ENCODE peak calls at places on chromosomes 2 and 18, in four cellular contexts. One of them, this sample, is unnamed.

GRCh38 chr2:199861116-199861774 is 10.3 kb upstream of the FTCDNL1 start:
- DNase-seq in prostate gland: no peak
- DNase-seq in spleen: no peak
- DNase-seq in GM23338: peak
- DNase-seq in this sample: no peak

GRCh38 chr2:9613291-9613690 is 17.5 kb downstream of the YWHAQ start:
- DNase-seq in prostate gland: no peak
- DNase-seq in spleen: no peak
- DNase-seq in GM23338: no peak
- DNase-seq in this sample: no peak

GRCh38 chr2:201366166-201366565 is 9.0 kb upstream of the FLACC1 start:
- DNase-seq in prostate gland: no peak
- DNase-seq in spleen: no peak
- DNase-seq in GM23338: no peak
- DNase-seq in this sample: no peak

GRCh38 chr2:217806480-217806760 is 196.4 kb downstream of the TNS1 start:
- DNase-seq in prostate gland: no peak
- DNase-seq in spleen: no peak
- DNase-seq in GM23338: no peak
- DNase-seq in this sample: no peak

GRCh38 chr2:176111891-176112374 is 4.6 kb upstream of the HOXD10 start:
- DNase-seq in prostate gland: no peak
- DNase-seq in spleen: no peak
- DNase-seq in GM23338: no peak
- DNase-seq in this sample: no peak

GRCh38 chr2:54656863-54657262 is 66.6 kb upstream of the EML6 start:
- DNase-seq in prostate gland: no peak
- DNase-seq in spleen: no peak
- DNase-seq in GM23338: no peak
- DNase-seq in this sample: no peak

GRCh38 chr2:222548997-222549396 is 106.9 kb downstream of the FARSB start:
- DNase-seq in prostate gland: no peak
- DNase-seq in spleen: no peak
- DNase-seq in GM23338: peak
- DNase-seq in this sample: no peak

GRCh38 chr2:144596074-144596871 is 76.4 kb upstream of the ZEB2 start:
- DNase-seq in prostate gland: peak
- DNase-seq in spleen: no peak
- DNase-seq in GM23338: peak
- DNase-seq in this sample: no peak

GRCh38 chr2:192814376-192814775 is 619.6 kb upstream of the TMEFF2 start:
- DNase-seq in prostate gland: no peak
- DNase-seq in spleen: no peak
- DNase-seq in GM23338: no peak
- DNase-seq in this sample: no peak

GRCh38 chr2:219701847-219702634 is 74.6 kb downstream of the SLC4A3 start:
- DNase-seq in prostate gland: peak
- DNase-seq in spleen: no peak
- DNase-seq in GM23338: peak
- DNase-seq in this sample: no peak
- TF ChIP-seq POLR2AphosphoS5 in prostate gland: peak
- TF ChIP-seq POLR2AphosphoS5 in spleen: no peak
- TF ChIP-seq POLR2AphosphoS5 in GM23338: no peak
- TF ChIP-seq POLR2AphosphoS5 in this sample: no peak

GRCh38 chr2:130342020-130342532 is 621 bp upstream of the IMP4 start:
- DNase-seq in prostate gland: peak
- DNase-seq in spleen: peak
- DNase-seq in GM23338: peak
- DNase-seq in this sample: peak
- TF ChIP-seq POLR2AphosphoS5 in prostate gland: peak
- TF ChIP-seq POLR2AphosphoS5 in spleen: peak
- TF ChIP-seq POLR2AphosphoS5 in GM23338: peak
- TF ChIP-seq POLR2AphosphoS5 in this sample: no peak

DNA sequence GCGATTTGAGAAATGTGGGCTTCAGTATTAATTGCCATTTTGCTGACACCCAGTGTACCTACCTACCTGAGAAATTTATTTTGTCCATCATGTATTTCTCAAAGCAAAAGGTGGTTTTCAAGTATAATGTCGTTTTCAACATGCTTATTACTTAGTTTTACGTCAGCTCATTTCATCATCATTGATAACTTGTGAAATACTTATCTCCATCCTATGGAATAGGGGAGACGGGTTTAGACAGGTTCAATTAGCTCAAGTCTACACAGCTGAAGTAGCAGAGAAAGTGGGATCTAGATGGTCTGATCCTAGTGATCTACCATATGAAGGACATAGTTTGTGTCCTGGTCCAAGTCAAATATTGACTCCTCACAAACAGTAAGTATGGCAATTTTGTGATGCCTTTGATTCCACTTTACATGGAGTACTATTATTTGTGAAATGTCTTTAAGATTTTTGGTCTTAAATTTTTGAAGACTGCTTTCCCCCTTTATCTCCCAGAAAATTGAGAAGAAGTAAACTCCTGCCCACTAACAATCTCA is 45.1 kb downstream of the VAPA start:
- DNase-seq in prostate gland: no peak
- DNase-seq in spleen: no peak
- DNase-seq in GM23338: no peak
- DNase-seq in this sample: no peak
- TF ChIP-seq POLR2AphosphoS5 in prostate gland: no peak
- TF ChIP-seq POLR2AphosphoS5 in spleen: peak
- TF ChIP-seq POLR2AphosphoS5 in GM23338: no peak
- TF ChIP-seq POLR2AphosphoS5 in this sample: no peak

DNA sequence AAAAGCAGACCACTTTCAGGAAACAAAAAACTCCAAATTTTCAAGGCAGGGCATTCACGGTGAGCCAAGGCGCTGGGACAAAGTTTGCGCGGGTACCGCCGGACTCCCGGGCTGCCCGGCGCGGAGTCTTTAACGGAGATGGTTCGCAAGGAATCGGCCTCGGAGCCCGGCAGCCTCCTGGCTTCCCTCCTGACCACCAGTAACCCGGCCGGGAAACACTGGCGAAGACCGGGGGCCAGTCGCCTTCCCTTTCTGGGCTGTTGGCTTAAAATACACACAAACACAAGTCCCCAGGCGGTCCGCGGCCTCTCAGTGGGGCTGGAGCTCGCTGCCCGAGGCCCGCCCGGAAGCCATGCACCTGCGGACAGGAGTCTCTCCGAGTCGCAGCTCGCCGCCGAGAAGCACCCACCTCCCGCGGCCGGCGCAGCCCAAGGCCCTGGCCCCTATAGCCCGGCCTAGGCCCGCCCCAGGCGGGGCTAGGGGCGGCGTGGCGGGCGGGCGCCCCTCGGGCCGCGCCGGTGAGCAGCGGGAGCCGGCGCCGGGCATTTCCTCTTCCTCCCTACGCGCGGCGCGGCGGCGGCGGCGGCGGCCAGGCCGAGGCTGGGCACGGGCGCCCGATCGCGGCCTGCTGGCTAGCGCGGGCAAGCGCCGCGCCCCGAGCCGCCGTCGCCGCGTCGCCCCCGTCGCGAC is 550 bp upstream of the KCMF1 start:
- DNase-seq in prostate gland: peak
- DNase-seq in spleen: peak
- DNase-seq in GM23338: peak
- DNase-seq in this sample: peak
- TF ChIP-seq POLR2AphosphoS5 in prostate gland: no peak
- TF ChIP-seq POLR2AphosphoS5 in spleen: no peak
- TF ChIP-seq POLR2AphosphoS5 in GM23338: no peak
- TF ChIP-seq POLR2AphosphoS5 in this sample: no peak

DNA sequence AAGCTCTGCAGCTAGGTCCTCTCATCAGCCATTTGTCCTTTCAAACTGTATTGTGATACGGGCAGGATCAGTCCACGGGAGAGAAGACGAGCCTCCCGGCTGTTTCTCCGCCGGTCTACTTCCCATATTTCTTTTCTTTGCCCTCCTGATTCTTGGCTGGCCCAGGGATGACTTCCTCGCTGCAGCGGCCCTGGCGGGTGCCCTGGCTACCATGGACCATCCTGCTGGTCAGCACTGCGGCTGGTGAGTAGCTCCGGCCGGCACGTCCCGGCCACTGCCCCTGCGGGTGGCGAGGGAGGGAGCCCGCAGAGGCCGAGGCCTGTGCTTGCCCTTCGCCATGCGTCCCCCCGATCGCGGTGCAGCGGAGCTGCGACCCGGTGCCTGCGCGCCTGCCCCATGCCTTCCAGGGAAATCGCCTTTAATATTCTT is 1.2 kb downstream of the BMPR2 start:
- DNase-seq in prostate gland: peak
- DNase-seq in spleen: peak
- DNase-seq in GM23338: peak
- DNase-seq in this sample: peak
- TF ChIP-seq POLR2AphosphoS5 in prostate gland: no peak
- TF ChIP-seq POLR2AphosphoS5 in spleen: peak
- TF ChIP-seq POLR2AphosphoS5 in GM23338: no peak
- TF ChIP-seq POLR2AphosphoS5 in this sample: no peak

GRCh38 chr2:120658285-120659158 is 77.1 kb upstream of the GLI2 start:
- DNase-seq in prostate gland: no peak
- DNase-seq in spleen: no peak
- DNase-seq in GM23338: no peak
- DNase-seq in this sample: no peak

GRCh38 chr2:120654383-120655134 is 81.1 kb upstream of the GLI2 start:
- DNase-seq in prostate gland: no peak
- DNase-seq in spleen: no peak
- DNase-seq in GM23338: peak
- DNase-seq in this sample: no peak

GRCh38 chr2:120653871-120654270 is 81.8 kb upstream of the GLI2 start:
- DNase-seq in prostate gland: no peak
- DNase-seq in spleen: no peak
- DNase-seq in GM23338: no peak
- DNase-seq in this sample: no peak

GRCh38 chr2:120659275-120659952 is 76.3 kb upstream of the GLI2 start:
- DNase-seq in prostate gland: no peak
- DNase-seq in spleen: no peak
- DNase-seq in GM23338: no peak
- DNase-seq in this sample: no peak

DNA sequence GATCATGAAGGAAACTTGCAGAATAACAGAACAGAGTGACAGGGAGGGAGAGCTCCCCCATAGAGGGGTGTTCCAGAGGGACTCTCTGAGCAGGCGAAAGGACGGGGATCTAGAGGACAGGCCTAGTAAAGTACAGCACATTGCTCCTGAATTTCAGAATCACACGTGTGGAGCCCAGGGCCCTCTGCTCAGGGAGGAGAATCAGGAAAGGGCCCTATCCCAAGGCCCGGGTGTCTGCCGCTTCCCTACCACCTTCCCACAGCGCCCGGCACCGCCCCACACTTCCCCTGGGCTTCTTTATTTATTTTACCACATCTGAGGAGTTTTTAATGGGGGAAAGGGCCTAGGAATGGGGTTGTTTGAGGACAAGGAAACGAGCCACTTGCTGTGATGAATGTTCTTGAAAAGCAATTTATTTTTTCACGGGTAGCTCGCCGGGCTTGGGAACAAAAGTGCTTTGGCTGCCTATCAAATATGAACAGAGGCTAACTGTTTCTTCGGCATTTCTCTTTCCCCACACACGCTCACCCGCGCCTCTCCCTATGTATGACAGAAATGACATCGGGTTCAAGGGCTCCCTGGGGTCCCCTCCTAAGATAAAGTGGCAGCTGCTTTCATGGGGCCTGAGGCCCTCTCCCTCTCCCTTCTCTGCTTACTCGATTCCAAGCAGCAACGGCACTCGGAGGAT is 79.3 kb upstream of the GLI2 start:
- DNase-seq in prostate gland: no peak
- DNase-seq in spleen: no peak
- DNase-seq in GM23338: no peak
- DNase-seq in this sample: no peak
- TF ChIP-seq POLR2AphosphoS5 in prostate gland: no peak
- TF ChIP-seq POLR2AphosphoS5 in spleen: no peak
- TF ChIP-seq POLR2AphosphoS5 in GM23338: no peak
- TF ChIP-seq POLR2AphosphoS5 in this sample: no peak

GRCh38 chr18:55236150-55236931 is 277.1 kb upstream of the CCDC68 start:
- DNase-seq in prostate gland: no peak
- DNase-seq in spleen: no peak
- DNase-seq in GM23338: no peak
- DNase-seq in this sample: no peak
- TF ChIP-seq POLR2AphosphoS5 in prostate gland: no peak
- TF ChIP-seq POLR2AphosphoS5 in spleen: no peak
- TF ChIP-seq POLR2AphosphoS5 in GM23338: no peak
- TF ChIP-seq POLR2AphosphoS5 in this sample: no peak

DNA sequence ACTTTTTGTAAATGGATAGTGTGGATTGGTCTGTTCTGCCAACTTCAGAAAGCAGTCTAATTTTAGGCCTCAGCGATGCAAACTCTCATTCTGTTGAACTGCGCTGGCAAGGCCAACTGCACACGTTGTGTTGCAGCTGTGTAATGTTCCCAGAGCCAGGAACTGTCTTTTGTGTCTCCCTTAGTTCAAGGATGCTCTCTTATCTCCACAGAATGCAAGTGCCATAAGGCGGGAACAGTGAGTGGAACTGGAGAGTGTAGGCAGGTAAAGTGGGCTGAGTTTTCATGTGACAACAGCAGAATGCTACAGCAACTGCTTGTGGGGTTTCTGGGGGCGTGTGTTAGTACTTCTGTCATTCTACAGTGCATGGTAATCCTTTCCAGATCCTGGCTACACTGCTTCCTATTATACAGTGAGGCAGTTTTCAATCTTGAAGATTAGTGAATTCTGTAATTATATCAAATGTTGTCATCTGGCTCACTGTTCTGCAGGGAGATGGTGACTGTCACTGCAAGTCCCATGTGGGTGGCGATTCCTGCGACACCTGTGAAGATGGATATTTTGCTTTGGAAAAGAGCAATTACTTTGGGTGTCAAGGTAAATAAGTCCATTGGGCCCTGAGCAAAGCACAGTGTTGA is 125.8 kb downstream of the LAMA3 start:
- DNase-seq in prostate gland: no peak
- DNase-seq in spleen: no peak
- DNase-seq in GM23338: no peak
- DNase-seq in this sample: no peak
- TF ChIP-seq POLR2AphosphoS5 in prostate gland: peak
- TF ChIP-seq POLR2AphosphoS5 in spleen: no peak
- TF ChIP-seq POLR2AphosphoS5 in GM23338: no peak
- TF ChIP-seq POLR2AphosphoS5 in this sample: no peak

GRCh38 chr2:206824993-206825392 is 59.6 kb downstream of the FASTKD2 start:
- DNase-seq in prostate gland: no peak
- DNase-seq in spleen: no peak
- DNase-seq in GM23338: no peak
- DNase-seq in this sample: no peak
- TF ChIP-seq POLR2AphosphoS5 in prostate gland: no peak
- TF ChIP-seq POLR2AphosphoS5 in spleen: no peak
- TF ChIP-seq POLR2AphosphoS5 in GM23338: no peak
- TF ChIP-seq POLR2AphosphoS5 in this sample: no peak

DNA sequence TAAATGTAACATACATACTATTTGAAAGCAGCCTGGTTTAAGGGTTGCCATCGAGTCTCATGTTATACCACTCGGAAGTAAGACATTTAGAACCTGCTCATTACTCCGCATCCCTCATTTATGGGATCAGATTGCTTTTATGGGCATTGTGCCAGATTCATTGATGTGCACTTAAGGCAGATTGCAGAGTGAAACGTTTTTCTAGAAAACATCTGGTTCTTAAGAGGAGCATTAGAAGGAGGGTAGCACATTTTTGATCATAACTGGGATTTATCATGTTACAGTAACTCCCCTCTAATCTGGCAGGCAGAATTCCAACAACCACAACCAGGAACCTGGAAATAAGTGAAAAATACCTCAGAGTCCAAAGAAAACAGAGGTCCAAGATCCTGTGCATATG is 74.2 kb upstream of the GALNT3 start:
- DNase-seq in prostate gland: no peak
- DNase-seq in spleen: no peak
- DNase-seq in GM23338: no peak
- DNase-seq in this sample: no peak
- TF ChIP-seq POLR2AphosphoS5 in prostate gland: no peak
- TF ChIP-seq POLR2AphosphoS5 in spleen: no peak
- TF ChIP-seq POLR2AphosphoS5 in GM23338: no peak
- TF ChIP-seq POLR2AphosphoS5 in this sample: no peak

This sample was measured in suprapubic skin.